ENCODE peak calls at places on chromosomes 4 and X, in six cellular contexts. One of them, this sample, is unnamed.

GRCh38 chr4:176762661-176763308 is 29.9 kb downstream of the VEGFC start:
- DNase-seq in RCC 7860: no peak
- DNase-seq in kidney tubule cell: no peak
- DNase-seq in MG63: no peak
- DNase-seq in effector memory CD8-positive, alpha-beta T cell: no peak
- DNase-seq in HT-29: no peak
- DNase-seq in this sample: no peak

GRCh38 chr4:139229534-139230039 is 50.4 kb downstream of the MGARP start:
- DNase-seq in effector memory CD8-positive, alpha-beta T cell: peak
- DNase-seq in MG63: no peak
- DNase-seq in RCC 7860: peak
- DNase-seq in HT-29: peak
- DNase-seq in kidney tubule cell: peak
- DNase-seq in this sample: peak

GRCh38 chr4:174217273-174218126 is 66.0 kb downstream of the FBXO8 start:
- DNase-seq in MG63: peak
- DNase-seq in effector memory CD8-positive, alpha-beta T cell: no peak
- DNase-seq in HT-29: no peak
- DNase-seq in RCC 7860: no peak
- DNase-seq in kidney tubule cell: no peak
- DNase-seq in this sample: no peak

GRCh38 chr4:70603856-70604255 is 11.8 kb downstream of the AMBN start:
- DNase-seq in RCC 7860: no peak
- DNase-seq in effector memory CD8-positive, alpha-beta T cell: no peak
- DNase-seq in kidney tubule cell: no peak
- DNase-seq in HT-29: no peak
- DNase-seq in MG63: no peak
- DNase-seq in this sample: no peak

GRCh38 chr4:75830906-75831305 is 71.3 kb downstream of the PPEF2 start:
- DNase-seq in RCC 7860: no peak
- DNase-seq in effector memory CD8-positive, alpha-beta T cell: no peak
- DNase-seq in MG63: no peak
- DNase-seq in HT-29: no peak
- DNase-seq in kidney tubule cell: no peak
- DNase-seq in this sample: no peak

GRCh38 chr4:118154643-118155042 is 120.4 kb downstream of the NDST3 start:
- DNase-seq in RCC 7860: no peak
- DNase-seq in effector memory CD8-positive, alpha-beta T cell: no peak
- DNase-seq in HT-29: no peak
- DNase-seq in kidney tubule cell: peak
- DNase-seq in MG63: no peak
- DNase-seq in this sample: no peak

GRCh38 chr4:54484361-54484760 is 173.4 kb upstream of the KIT start:
- DNase-seq in kidney tubule cell: no peak
- DNase-seq in effector memory CD8-positive, alpha-beta T cell: no peak
- DNase-seq in MG63: no peak
- DNase-seq in RCC 7860: no peak
- DNase-seq in HT-29: no peak
- DNase-seq in this sample: no peak

GRCh38 chr4:164997324-164997723 is 19.9 kb upstream of the TRIM61 start:
- DNase-seq in effector memory CD8-positive, alpha-beta T cell: no peak
- DNase-seq in RCC 7860: no peak
- DNase-seq in MG63: peak
- DNase-seq in HT-29: peak
- DNase-seq in kidney tubule cell: no peak
- DNase-seq in this sample: no peak

GRCh38 chr4:147655639-147656038 is 28.3 kb downstream of the PRMT9 start:
- DNase-seq in effector memory CD8-positive, alpha-beta T cell: no peak
- DNase-seq in kidney tubule cell: no peak
- DNase-seq in MG63: no peak
- DNase-seq in HT-29: no peak
- DNase-seq in RCC 7860: no peak
- DNase-seq in this sample: no peak

GRCh38 chrX:120457766-120458180 is 11.3 kb downstream of the LAMP2 start:
- DNase-seq in effector memory CD8-positive, alpha-beta T cell: no peak
- DNase-seq in kidney tubule cell: peak
- DNase-seq in RCC 7860: peak
- DNase-seq in HT-29: no peak
- DNase-seq in MG63: peak
- DNase-seq in this sample: peak

GRCh38 chrX:34848281-34848680 is 94.3 kb upstream of the FAM47B start:
- DNase-seq in kidney tubule cell: no peak
- DNase-seq in RCC 7860: no peak
- DNase-seq in effector memory CD8-positive, alpha-beta T cell: no peak
- DNase-seq in MG63: no peak
- DNase-seq in HT-29: no peak
- DNase-seq in this sample: no peak

GRCh38 chr4:155759372-155760252 is 791 bp downstream of the GUCY1B1 start:
- DNase-seq in MG63: peak
- DNase-seq in kidney tubule cell: peak
- DNase-seq in HT-29: no peak
- DNase-seq in RCC 7860: peak
- DNase-seq in effector memory CD8-positive, alpha-beta T cell: no peak
- DNase-seq in this sample: no peak

GRCh38 chr4:180751009-180751408 is 1492.2 kb upstream of the TENM3 start:
- DNase-seq in kidney tubule cell: peak
- DNase-seq in effector memory CD8-positive, alpha-beta T cell: no peak
- DNase-seq in HT-29: no peak
- DNase-seq in MG63: peak
- DNase-seq in RCC 7860: no peak
- DNase-seq in this sample: peak

GRCh38 chr4:107740381-107740780 is 20.3 kb upstream of the PAPSS1 start:
- DNase-seq in effector memory CD8-positive, alpha-beta T cell: no peak
- DNase-seq in MG63: no peak
- DNase-seq in HT-29: peak
- DNase-seq in RCC 7860: no peak
- DNase-seq in kidney tubule cell: peak
- DNase-seq in this sample: no peak

GRCh38 chr4:8123389-8123788 is 35.2 kb downstream of the ABLIM2 start:
- DNase-seq in MG63: no peak
- DNase-seq in HT-29: no peak
- DNase-seq in RCC 7860: no peak
- DNase-seq in effector memory CD8-positive, alpha-beta T cell: no peak
- DNase-seq in kidney tubule cell: no peak
- DNase-seq in this sample: no peak

GRCh38 chrX:2507904-2508630 is 7.3 kb upstream of the DHRSX start:
- DNase-seq in MG63: no peak
- DNase-seq in HT-29: no peak
- DNase-seq in effector memory CD8-positive, alpha-beta T cell: no peak
- DNase-seq in kidney tubule cell: no peak
- DNase-seq in RCC 7860: no peak
- DNase-seq in this sample: no peak

GRCh38 chr4:7146059-7146763 is 46.1 kb upstream of the SORCS2 start:
- DNase-seq in MG63: no peak
- DNase-seq in RCC 7860: no peak
- DNase-seq in HT-29: no peak
- DNase-seq in kidney tubule cell: no peak
- DNase-seq in effector memory CD8-positive, alpha-beta T cell: no peak
- DNase-seq in this sample: no peak

This sample was measured in epithelial cell of proximal tubule.